ENCODE peak calls at places on chromosomes 4 and X, in eight cellular contexts. One of them, this sample, is unnamed.
A peak's percentile ranks its signal among the peaks of the same experiment; 100 is the strongest.

GRCh38 chr4:145812902-145813301 is 125.7 kb downstream of the ZNF827 start:
- DNase-seq in non-pigmented ciliary epithelial cell: peak; percentile 41
- DNase-seq in K562: no peak
- DNase-seq in astrocyte of the spinal cord: no peak
- DNase-seq in A172: peak; percentile 73
- DNase-seq in osteocyte: no peak
- DNase-seq in H54: no peak
- DNase-seq in T-cell: no peak
- DNase-seq in this sample: peak; percentile 89

GRCh38 chrX:108117988-108118387 is 26.4 kb downstream of the ATG4A start:
- DNase-seq in non-pigmented ciliary epithelial cell: no peak
- DNase-seq in K562: no peak
- DNase-seq in astrocyte of the spinal cord: no peak
- DNase-seq in A172: no peak
- DNase-seq in osteocyte: no peak
- DNase-seq in H54: no peak
- DNase-seq in T-cell: no peak
- DNase-seq in this sample: no peak

GRCh38 chrX:43956034-43956433 is 17.2 kb downstream of the NDP start:
- DNase-seq in non-pigmented ciliary epithelial cell: no peak
- DNase-seq in K562: no peak
- DNase-seq in astrocyte of the spinal cord: no peak
- DNase-seq in A172: no peak
- DNase-seq in osteocyte: no peak
- DNase-seq in H54: no peak
- DNase-seq in T-cell: no peak
- DNase-seq in this sample: no peak

GRCh38 chr4:2793578-2793919 is 664 bp downstream of the SH3BP2 start:
- DNase-seq in non-pigmented ciliary epithelial cell: no peak
- DNase-seq in K562: peak; percentile 56
- DNase-seq in astrocyte of the spinal cord: no peak
- DNase-seq in A172: peak; percentile 71
- DNase-seq in osteocyte: peak; percentile 81
- DNase-seq in H54: peak; percentile 64
- DNase-seq in T-cell: no peak
- DNase-seq in this sample: peak; percentile 75

GRCh38 chr4:107283587-107284559 is 247.8 kb upstream of the DKK2 start:
- DNase-seq in non-pigmented ciliary epithelial cell: peak; percentile 94
- DNase-seq in K562: no peak
- DNase-seq in astrocyte of the spinal cord: peak; percentile 95
- DNase-seq in A172: peak; percentile 78
- DNase-seq in osteocyte: no peak
- DNase-seq in H54: no peak
- DNase-seq in T-cell: no peak
- DNase-seq in this sample: peak; percentile 63

GRCh38 chr4:172666711-172667368 is 501.8 kb upstream of the GALNT7 start:
- DNase-seq in non-pigmented ciliary epithelial cell: no peak
- DNase-seq in K562: no peak
- DNase-seq in astrocyte of the spinal cord: no peak
- DNase-seq in A172: no peak
- DNase-seq in osteocyte: no peak
- DNase-seq in H54: no peak
- DNase-seq in T-cell: no peak
- DNase-seq in this sample: no peak

GRCh38 chrX:134163836-134164235 is 73.1 kb upstream of the CCDC160 start:
- DNase-seq in non-pigmented ciliary epithelial cell: no peak
- DNase-seq in K562: no peak
- DNase-seq in astrocyte of the spinal cord: no peak
- DNase-seq in A172: no peak
- DNase-seq in osteocyte: no peak
- DNase-seq in H54: no peak
- DNase-seq in T-cell: no peak
- DNase-seq in this sample: no peak

GRCh38 chr4:100641326-100641725 is 123.5 kb upstream of the EMCN start:
- DNase-seq in non-pigmented ciliary epithelial cell: no peak
- DNase-seq in K562: no peak
- DNase-seq in astrocyte of the spinal cord: no peak
- DNase-seq in A172: no peak
- DNase-seq in osteocyte: no peak
- DNase-seq in H54: no peak
- DNase-seq in T-cell: no peak
- DNase-seq in this sample: no peak

GRCh38 chrX:39201305-39201990 is 400.2 kb downstream of the MID1IP1 start:
- DNase-seq in non-pigmented ciliary epithelial cell: peak; percentile 17
- DNase-seq in K562: peak; percentile 14
- DNase-seq in astrocyte of the spinal cord: peak; percentile 17
- DNase-seq in A172: peak; percentile 19
- DNase-seq in osteocyte: no peak
- DNase-seq in H54: no peak
- DNase-seq in T-cell: no peak
- DNase-seq in this sample: peak; percentile 22

GRCh38 chrX:10607233-10607632 is 13.2 kb downstream of the MID1 start:
- DNase-seq in non-pigmented ciliary epithelial cell: no peak
- DNase-seq in K562: no peak
- DNase-seq in astrocyte of the spinal cord: no peak
- DNase-seq in A172: no peak
- DNase-seq in osteocyte: no peak
- DNase-seq in H54: no peak
- DNase-seq in T-cell: no peak
- DNase-seq in this sample: no peak

GRCh38 chrX:98459669-98460068 is 1576.0 kb downstream of the RPA4 start:
- DNase-seq in non-pigmented ciliary epithelial cell: no peak
- DNase-seq in K562: no peak
- DNase-seq in astrocyte of the spinal cord: no peak
- DNase-seq in A172: no peak
- DNase-seq in osteocyte: no peak
- DNase-seq in H54: no peak
- DNase-seq in T-cell: no peak
- DNase-seq in this sample: no peak

GRCh38 chr4:59161249-59161648 is 2038.9 kb upstream of the ADGRL3 start:
- DNase-seq in non-pigmented ciliary epithelial cell: no peak
- DNase-seq in K562: no peak
- DNase-seq in astrocyte of the spinal cord: no peak
- DNase-seq in A172: no peak
- DNase-seq in osteocyte: no peak
- DNase-seq in H54: no peak
- DNase-seq in T-cell: no peak
- DNase-seq in this sample: no peak

GRCh38 chr4:5678977-5679376 is 29.4 kb downstream of the EVC2 start:
- DNase-seq in non-pigmented ciliary epithelial cell: peak; percentile 35
- DNase-seq in K562: no peak
- DNase-seq in astrocyte of the spinal cord: no peak
- DNase-seq in A172: no peak
- DNase-seq in osteocyte: no peak
- DNase-seq in H54: no peak
- DNase-seq in T-cell: no peak
- DNase-seq in this sample: no peak

GRCh38 chr4:47526281-47526680 is 41.2 kb downstream of the ATP10D start:
- DNase-seq in non-pigmented ciliary epithelial cell: no peak
- DNase-seq in K562: no peak
- DNase-seq in astrocyte of the spinal cord: peak; percentile 55
- DNase-seq in A172: no peak
- DNase-seq in osteocyte: no peak
- DNase-seq in H54: no peak
- DNase-seq in T-cell: no peak
- DNase-seq in this sample: peak; percentile 54

GRCh38 chr4:77734928-77735327 is 84.2 kb downstream of the CNOT6L start:
- DNase-seq in non-pigmented ciliary epithelial cell: peak; percentile 49
- DNase-seq in K562: peak; percentile 17
- DNase-seq in astrocyte of the spinal cord: peak; percentile 63
- DNase-seq in A172: peak; percentile 53
- DNase-seq in osteocyte: no peak
- DNase-seq in H54: peak; percentile 0
- DNase-seq in T-cell: peak; percentile 9
- DNase-seq in this sample: peak; percentile 56

GRCh38 chr4:70903282-70903603 is 1.1 kb downstream of the MOB1B start:
- DNase-seq in non-pigmented ciliary epithelial cell: no peak
- DNase-seq in K562: peak; percentile 90
- DNase-seq in astrocyte of the spinal cord: no peak
- DNase-seq in A172: no peak
- DNase-seq in osteocyte: no peak
- DNase-seq in H54: no peak
- DNase-seq in T-cell: no peak
- DNase-seq in this sample: no peak

GRCh38 chr4:86542319-86543027 is 51.6 kb upstream of the PTPN13 start:
- DNase-seq in non-pigmented ciliary epithelial cell: no peak
- DNase-seq in K562: no peak
- DNase-seq in astrocyte of the spinal cord: no peak
- DNase-seq in A172: no peak
- DNase-seq in osteocyte: no peak
- DNase-seq in H54: no peak
- DNase-seq in T-cell: no peak
- DNase-seq in this sample: no peak